ENCODE peak calls at places on chromosomes 12 and 14, in eight cellular contexts. S, P, J, K, G, B, X and O are unnamed samples.

GRCh38 chr14:30907659-30908057 is 33.3 kb downstream of the COCH start:
- DNase-seq in S (no peak), P (no peak), J (no peak), K (no peak), G (no peak), B (no peak), X (no peak), O (no peak)

GRCh38 chr12:65534105-65534841 is 255.8 kb downstream of the MSRB3 start:
- DNase-seq in S (no peak), P (no peak), J (no peak), K (no peak), G (no peak), B (no peak), X (no peak), O (no peak)

GRCh38 chr12:113328368-113328889 is 6.5 kb downstream of the SLC8B1 start:
- DNase-seq in S (no peak), P (no peak), J (no peak), K (no peak), G (no peak), B (no peak), X (no peak), O (no peak)

GRCh38 chr12:11535127-11535526 is 114.3 kb upstream of the ETV6 start:
- DNase-seq in S (no peak), P (no peak), J (no peak), K (no peak), G (no peak), B (no peak), X (no peak), O (no peak)

GRCh38 chr12:76020281-76020680 is 11.3 kb downstream of the PHLDA1 start:
- DNase-seq in S (peak; percentile 91), P (no peak), J (peak; percentile 80), K (peak; percentile 65), G (peak; percentile 82), B (no peak), X (peak; percentile 39), O (peak; percentile 75)

GRCh38 chr14:53195949-53196348 is 42.8 kb upstream of the DDHD1 start:
- DNase-seq in S (no peak), P (no peak), J (no peak), K (no peak), G (no peak), B (no peak), X (no peak), O (no peak)

GRCh38 chr12:42296503-42297109 is 29.3 kb downstream of the ZCRB1 start:
- DNase-seq in S (peak; percentile 29), P (no peak), J (no peak), K (peak; percentile 26), G (peak; percentile 24), B (peak; percentile 5), X (peak; percentile 75), O (no peak)

GRCh38 chr14:74604896-74605295 is 7.1 kb downstream of the LTBP2 start:
- DNase-seq in S (no peak), P (no peak), J (peak; percentile 47), K (no peak), G (no peak), B (no peak), X (no peak), O (no peak)

GRCh38 chr14:61460063-61460462 is 138.7 kb downstream of the PRKCH start:
- DNase-seq in S (no peak), P (no peak), J (no peak), K (no peak), G (no peak), B (no peak), X (no peak), O (no peak)

GRCh38 chr14:64938972-64939816 is 3.4 kb downstream of the GPX2 start:
- DNase-seq in S (no peak), P (no peak), J (no peak), K (no peak), G (no peak), B (no peak), X (no peak), O (no peak)

GRCh38 chr12:114746297-114747074 is 62.5 kb upstream of the TBX3 start:
- DNase-seq in S (no peak), P (no peak), J (peak; percentile 78), K (peak; percentile 36), G (no peak), B (no peak), X (no peak), O (no peak)

GRCh38 chr14:101707285-101707842 is 54.1 kb upstream of the PPP2R5C start:
- DNase-seq in S (peak; percentile 83), P (peak; percentile 62), J (peak; percentile 81), K (peak; percentile 94), G (peak; percentile 73), B (peak; percentile 76), X (peak; percentile 83), O (peak; percentile 79)

GRCh38 chr14:71166434-71166833 is 259.2 kb downstream of the PCNX1 start:
- DNase-seq in S (peak; percentile 81), P (peak; percentile 51), J (peak; percentile 85), K (peak; percentile 94), G (no peak), B (peak; percentile 70), X (peak; percentile 37), O (peak; percentile 69)

GRCh38 chr14:101442451-101442850 is 118.8 kb upstream of the DIO3 start:
- DNase-seq in S (no peak), P (no peak), J (no peak), K (no peak), G (peak; percentile 85), B (no peak), X (peak; percentile 29), O (no peak)

GRCh38 chr12:121894633-121895032 is 6.0 kb downstream of the PSMD9 start:
- DNase-seq in S (peak; percentile 52), P (peak; percentile 29), J (peak; percentile 52), K (peak; percentile 83), G (no peak), B (no peak), X (peak; percentile 22), O (peak; percentile 42)

GRCh38 chr12:24172773-24173447 is 223.4 kb upstream of the SOX5 start:
- DNase-seq in S (no peak), P (no peak), J (no peak), K (no peak), G (no peak), B (no peak), X (no peak), O (no peak)

GRCh38 chr14:74258705-74259035 is 19.4 kb downstream of the VSX2 start:
- DNase-seq in S (no peak), P (no peak), J (no peak), K (no peak), G (no peak), B (no peak), X (no peak), O (no peak)

GRCh38 chr12:87995581-87996178 is 33.5 kb downstream of the C12orf50 start:
- DNase-seq in S (peak; percentile 74), P (peak; percentile 74), J (peak; percentile 73), K (peak; percentile 89), G (peak; percentile 49), B (peak; percentile 43), X (peak; percentile 64), O (peak; percentile 66)

GRCh38 chr14:69592923-69593677 is 18.3 kb upstream of the SUSD6 start:
- DNase-seq in S (peak; percentile 65), P (no peak), J (peak; percentile 69), K (peak; percentile 47), G (no peak), B (peak; percentile 78), X (peak; percentile 47), O (peak; percentile 78)

GRCh38 chr12:114967187-114967586 is 283.2 kb upstream of the TBX3 start:
- DNase-seq in S (no peak), P (no peak), J (no peak), K (no peak), G (no peak), B (no peak), X (no peak), O (no peak)

GRCh38 chr14:93797536-93797935 is 9.3 kb upstream of the PRIMA1 start:
- DNase-seq in S (no peak), P (no peak), J (no peak), K (no peak), G (no peak), B (no peak), X (no peak), O (no peak)

GRCh38 chr12:27999521-27999920 is 27.0 kb upstream of the PTHLH start:
- DNase-seq in S (peak; percentile 57), P (no peak), J (peak; percentile 74), K (peak; percentile 87), G (no peak), B (no peak), X (no peak), O (no peak)

GRCh38 chr12:93722757-93723567 is 45.8 kb downstream of the CRADD start:
- DNase-seq in S (no peak), P (peak; percentile 82), J (no peak), K (no peak), G (no peak), B (no peak), X (no peak), O (no peak)

GRCh38 chr12:13270817-13271216 is 74.3 kb downstream of the EMP1 start:
- DNase-seq in S (no peak), P (no peak), J (no peak), K (no peak), G (no peak), B (no peak), X (no peak), O (no peak)
- TF ChIP-seq CTCF in S (no peak), P (no peak), J (no peak), K (no peak), G (no peak), B (no peak), X (no peak), O (no peak)

GRCh38 chr14:105419305-105420091 is at the start of gene MTA1:
- DNase-seq in S (no peak), P (peak; percentile 65), J (peak; percentile 8), K (peak; percentile 20), G (peak; percentile 59), B (no peak), X (peak; percentile 46), O (no peak)
- H3K4me3 ChIP-seq in S (peak within 1 kb of the TSS; percentile 81), P (peak within 1 kb of the TSS; percentile 54), J (peak within 1 kb of the TSS; percentile 87), K (peak within 1 kb of the TSS; percentile 71), G (peak within 1 kb of the TSS; percentile 100), B (peak within 1 kb of the TSS; percentile 97), X (peak within 1 kb of the TSS; percentile 91), O (peak within 1 kb of the TSS; percentile 79)

GRCh38 chr12:54853933-54854538 is at the start of gene MUCL1:
- DNase-seq in S (peak; percentile 67), P (peak; percentile 63), J (peak; percentile 57), K (peak; percentile 86), G (peak; percentile 75), B (peak; percentile 55), X (peak; percentile 78), O (peak; percentile 31)
- TF ChIP-seq CTCF in S (peak; percentile 90), P (peak; percentile 60), J (peak; percentile 80), K (peak; percentile 89), G (peak; percentile 96), B (peak; percentile 85), X (peak; percentile 88), O (peak; percentile 95)

GRCh38 chr14:96423012-96423411 is 31.1 kb downstream of the AK7 start:
- DNase-seq in S (no peak), P (no peak), J (no peak), K (no peak), G (no peak), B (no peak), X (no peak), O (no peak)

GRCh38 chr14:96421236-96421635 is 29.3 kb downstream of the AK7 start:
- DNase-seq in S (no peak), P (no peak), J (peak; percentile 10), K (no peak), G (no peak), B (no peak), X (no peak), O (no peak)

GRCh38 chr14:96418075-96418474 is 26.1 kb downstream of the AK7 start:
- DNase-seq in S (no peak), P (no peak), J (no peak), K (no peak), G (no peak), B (no peak), X (no peak), O (no peak)

GRCh38 chr14:96424104-96424989 is 32.4 kb downstream of the AK7 start:
- DNase-seq in S (peak; percentile 77), P (peak; percentile 48), J (peak; percentile 74), K (peak; percentile 87), G (peak; percentile 13), B (peak; percentile 79), X (peak; percentile 75), O (peak; percentile 58)

GRCh38 chr14:96423446-96424103 is 31.6 kb downstream of the AK7 start:
- DNase-seq in S (no peak), P (no peak), J (no peak), K (no peak), G (no peak), B (no peak), X (no peak), O (no peak)
- H3K4me3 ChIP-seq in S (peak overlapping the region; percentile 24), P (no peak overlapping the region), J (peak overlapping the region; percentile 33), K (peak overlapping the region; percentile 50), G (no peak overlapping the region), B (peak overlapping the region; percentile 39), X (peak overlapping the region; percentile 57), O (peak overlapping the region; percentile 30)